ENCODE peak calls at places on chromosomes 16 and 17, in ten cellular contexts. One of them, this sample, is unnamed.

GRCh38 chr16:87086575-87086974 is 230.6 kb downstream of the C16orf95 start:
- DNase-seq in AG04450: no peak
- DNase-seq in neural progenitor cell: no peak
- DNase-seq in cardiac septum: no peak
- DNase-seq in Daoy: peak; percentile 18
- DNase-seq in smooth muscle cell of the brain vasculature: no peak
- DNase-seq in C1 segment of cervical spinal cord: no peak
- DNase-seq in H54: peak; percentile 25
- DNase-seq in fibroblast of villous mesenchyme: no peak
- DNase-seq in activated T-cell treated with anti-CD3 and anti-CD28 coated beads, Interleukin-2, amount 50 U/mL, for 72 hours: no peak
- DNase-seq in this sample: no peak

GRCh38 chr17:79002291-79002690 is 7.3 kb downstream of the CANT1 start:
- DNase-seq in C1 segment of cervical spinal cord: no peak
- DNase-seq in activated T-cell treated with anti-CD3 and anti-CD28 coated beads, Interleukin-2, amount 50 U/mL, for 72 hours: no peak
- DNase-seq in H54: no peak
- DNase-seq in Daoy: no peak
- DNase-seq in neural progenitor cell: no peak
- DNase-seq in fibroblast of villous mesenchyme: no peak
- DNase-seq in smooth muscle cell of the brain vasculature: no peak
- DNase-seq in AG04450: no peak
- DNase-seq in cardiac septum: peak; percentile 47
- DNase-seq in this sample: no peak

GRCh38 chr17:50476545-50477315 is 1.9 kb upstream of the RSAD1 start:
- DNase-seq in neural progenitor cell: peak; percentile 16
- DNase-seq in Daoy: no peak
- DNase-seq in fibroblast of villous mesenchyme: no peak
- DNase-seq in cardiac septum: no peak
- DNase-seq in AG04450: no peak
- DNase-seq in activated T-cell treated with anti-CD3 and anti-CD28 coated beads, Interleukin-2, amount 50 U/mL, for 72 hours: no peak
- DNase-seq in C1 segment of cervical spinal cord: no peak
- DNase-seq in smooth muscle cell of the brain vasculature: no peak
- DNase-seq in H54: no peak
- DNase-seq in this sample: peak; percentile 20

GRCh38 chr17:72121164-72122001 is 563 bp downstream of the SOX9 start:
- DNase-seq in AG04450: no peak
- DNase-seq in neural progenitor cell: peak; percentile 71
- DNase-seq in H54: peak; percentile 49
- DNase-seq in cardiac septum: no peak
- DNase-seq in Daoy: peak; percentile 73
- DNase-seq in activated T-cell treated with anti-CD3 and anti-CD28 coated beads, Interleukin-2, amount 50 U/mL, for 72 hours: no peak
- DNase-seq in fibroblast of villous mesenchyme: peak; percentile 74
- DNase-seq in C1 segment of cervical spinal cord: no peak
- DNase-seq in smooth muscle cell of the brain vasculature: no peak
- DNase-seq in this sample: peak; percentile 78

GRCh38 chr17:69175812-69176517 is 34.3 kb upstream of the ABCA6 start:
- DNase-seq in C1 segment of cervical spinal cord: no peak
- DNase-seq in neural progenitor cell: no peak
- DNase-seq in H54: no peak
- DNase-seq in activated T-cell treated with anti-CD3 and anti-CD28 coated beads, Interleukin-2, amount 50 U/mL, for 72 hours: no peak
- DNase-seq in cardiac septum: no peak
- DNase-seq in fibroblast of villous mesenchyme: peak; percentile 85
- DNase-seq in AG04450: peak; percentile 34
- DNase-seq in Daoy: peak; percentile 84
- DNase-seq in smooth muscle cell of the brain vasculature: peak; percentile 31
- DNase-seq in this sample: no peak

GRCh38 chr16:4891097-4891885 is 44.0 kb downstream of the UBN1 start:
- DNase-seq in AG04450: no peak
- DNase-seq in Daoy: no peak
- DNase-seq in cardiac septum: no peak
- DNase-seq in C1 segment of cervical spinal cord: no peak
- DNase-seq in activated T-cell treated with anti-CD3 and anti-CD28 coated beads, Interleukin-2, amount 50 U/mL, for 72 hours: no peak
- DNase-seq in neural progenitor cell: no peak
- DNase-seq in smooth muscle cell of the brain vasculature: no peak
- DNase-seq in H54: no peak
- DNase-seq in fibroblast of villous mesenchyme: no peak
- DNase-seq in this sample: no peak

GRCh38 chr16:27690604-27691003 is 140.7 kb downstream of the KATNIP start:
- DNase-seq in H54: peak; percentile 48
- DNase-seq in cardiac septum: peak; percentile 35
- DNase-seq in neural progenitor cell: peak; percentile 47
- DNase-seq in AG04450: no peak
- DNase-seq in Daoy: peak; percentile 50
- DNase-seq in smooth muscle cell of the brain vasculature: no peak
- DNase-seq in activated T-cell treated with anti-CD3 and anti-CD28 coated beads, Interleukin-2, amount 50 U/mL, for 72 hours: peak; percentile 11
- DNase-seq in C1 segment of cervical spinal cord: no peak
- DNase-seq in fibroblast of villous mesenchyme: peak; percentile 38
- DNase-seq in this sample: peak; percentile 14

GRCh38 chr16:21663889-21664647 is at the start of gene OTOA:
- DNase-seq in AG04450: no peak
- DNase-seq in neural progenitor cell: peak; percentile 46
- DNase-seq in Daoy: no peak
- DNase-seq in smooth muscle cell of the brain vasculature: no peak
- DNase-seq in cardiac septum: no peak
- DNase-seq in fibroblast of villous mesenchyme: no peak
- DNase-seq in H54: no peak
- DNase-seq in activated T-cell treated with anti-CD3 and anti-CD28 coated beads, Interleukin-2, amount 50 U/mL, for 72 hours: peak; percentile 39
- DNase-seq in C1 segment of cervical spinal cord: no peak
- DNase-seq in this sample: peak; percentile 61

GRCh38 chr16:77383606-77384187 is 51.1 kb downstream of the ADAMTS18 start:
- DNase-seq in cardiac septum: no peak
- DNase-seq in C1 segment of cervical spinal cord: no peak
- DNase-seq in neural progenitor cell: no peak
- DNase-seq in activated T-cell treated with anti-CD3 and anti-CD28 coated beads, Interleukin-2, amount 50 U/mL, for 72 hours: no peak
- DNase-seq in Daoy: no peak
- DNase-seq in smooth muscle cell of the brain vasculature: no peak
- DNase-seq in AG04450: no peak
- DNase-seq in H54: no peak
- DNase-seq in fibroblast of villous mesenchyme: no peak
- DNase-seq in this sample: no peak

GRCh38 chr17:31533546-31534155 is 142.2 kb downstream of the RAB11FIP4 start:
- DNase-seq in activated T-cell treated with anti-CD3 and anti-CD28 coated beads, Interleukin-2, amount 50 U/mL, for 72 hours: peak; percentile 36
- DNase-seq in C1 segment of cervical spinal cord: no peak
- DNase-seq in Daoy: peak; percentile 90
- DNase-seq in neural progenitor cell: peak; percentile 66
- DNase-seq in H54: peak; percentile 78
- DNase-seq in AG04450: peak; percentile 64
- DNase-seq in smooth muscle cell of the brain vasculature: no peak
- DNase-seq in fibroblast of villous mesenchyme: peak; percentile 60
- DNase-seq in cardiac septum: no peak
- DNase-seq in this sample: peak; percentile 58

GRCh38 chr17:63700528-63701441 is 860 bp upstream of the LIMD2 start:
- DNase-seq in Daoy: no peak
- DNase-seq in fibroblast of villous mesenchyme: peak; percentile 45
- DNase-seq in H54: no peak
- DNase-seq in smooth muscle cell of the brain vasculature: no peak
- DNase-seq in AG04450: no peak
- DNase-seq in cardiac septum: peak; percentile 90
- DNase-seq in activated T-cell treated with anti-CD3 and anti-CD28 coated beads, Interleukin-2, amount 50 U/mL, for 72 hours: peak; percentile 66
- DNase-seq in C1 segment of cervical spinal cord: peak; percentile 24
- DNase-seq in neural progenitor cell: peak; percentile 74
- DNase-seq in this sample: peak; percentile 84

GRCh38 chr17:81329279-81329926 is 34.3 kb upstream of the SLC38A10 start:
- DNase-seq in smooth muscle cell of the brain vasculature: no peak
- DNase-seq in activated T-cell treated with anti-CD3 and anti-CD28 coated beads, Interleukin-2, amount 50 U/mL, for 72 hours: no peak
- DNase-seq in neural progenitor cell: peak; percentile 65
- DNase-seq in AG04450: peak; percentile 60
- DNase-seq in fibroblast of villous mesenchyme: peak; percentile 94
- DNase-seq in H54: peak; percentile 99
- DNase-seq in cardiac septum: peak; percentile 87
- DNase-seq in Daoy: peak; percentile 98
- DNase-seq in C1 segment of cervical spinal cord: no peak
- DNase-seq in this sample: peak; percentile 92

GRCh38 chr16:31487720-31488629 is 5.1 kb downstream of the SLC5A2 start:
- DNase-seq in neural progenitor cell: peak; percentile 76
- DNase-seq in activated T-cell treated with anti-CD3 and anti-CD28 coated beads, Interleukin-2, amount 50 U/mL, for 72 hours: peak; percentile 76
- DNase-seq in smooth muscle cell of the brain vasculature: no peak
- DNase-seq in cardiac septum: no peak
- DNase-seq in AG04450: no peak
- DNase-seq in C1 segment of cervical spinal cord: no peak
- DNase-seq in fibroblast of villous mesenchyme: peak; percentile 46
- DNase-seq in H54: no peak
- DNase-seq in Daoy: peak; percentile 54
- DNase-seq in this sample: peak; percentile 88

GRCh38 chr16:1845985-1846384 is 19.0 kb downstream of the FAHD1 start:
- DNase-seq in fibroblast of villous mesenchyme: no peak
- DNase-seq in C1 segment of cervical spinal cord: no peak
- DNase-seq in neural progenitor cell: no peak
- DNase-seq in Daoy: no peak
- DNase-seq in smooth muscle cell of the brain vasculature: no peak
- DNase-seq in cardiac septum: no peak
- DNase-seq in activated T-cell treated with anti-CD3 and anti-CD28 coated beads, Interleukin-2, amount 50 U/mL, for 72 hours: no peak
- DNase-seq in H54: no peak
- DNase-seq in AG04450: no peak
- DNase-seq in this sample: no peak

GRCh38 chr16:67028167-67028554 is 788 bp upstream of the CBFB start:
- DNase-seq in activated T-cell treated with anti-CD3 and anti-CD28 coated beads, Interleukin-2, amount 50 U/mL, for 72 hours: no peak
- DNase-seq in cardiac septum: no peak
- DNase-seq in neural progenitor cell: no peak
- DNase-seq in AG04450: no peak
- DNase-seq in H54: no peak
- DNase-seq in fibroblast of villous mesenchyme: no peak
- DNase-seq in smooth muscle cell of the brain vasculature: no peak
- DNase-seq in Daoy: no peak
- DNase-seq in C1 segment of cervical spinal cord: no peak
- DNase-seq in this sample: peak; percentile 15

GRCh38 chr16:88854306-88855111 is 2.2 kb downstream of the GALNS start:
- DNase-seq in AG04450: no peak
- DNase-seq in activated T-cell treated with anti-CD3 and anti-CD28 coated beads, Interleukin-2, amount 50 U/mL, for 72 hours: peak; percentile 36
- DNase-seq in fibroblast of villous mesenchyme: no peak
- DNase-seq in C1 segment of cervical spinal cord: no peak
- DNase-seq in cardiac septum: no peak
- DNase-seq in H54: no peak
- DNase-seq in smooth muscle cell of the brain vasculature: no peak
- DNase-seq in neural progenitor cell: no peak
- DNase-seq in Daoy: no peak
- DNase-seq in this sample: no peak

GRCh38 chr17:63974594-63975192 is 2.0 kb upstream of the SCN4A start:
- DNase-seq in cardiac septum: no peak
- DNase-seq in C1 segment of cervical spinal cord: no peak
- DNase-seq in activated T-cell treated with anti-CD3 and anti-CD28 coated beads, Interleukin-2, amount 50 U/mL, for 72 hours: no peak
- DNase-seq in fibroblast of villous mesenchyme: no peak
- DNase-seq in neural progenitor cell: no peak
- DNase-seq in Daoy: peak; percentile 88
- DNase-seq in AG04450: no peak
- DNase-seq in H54: peak; percentile 94
- DNase-seq in smooth muscle cell of the brain vasculature: no peak
- DNase-seq in this sample: no peak

GRCh38 chr17:77867976-77868713 is 90.4 kb upstream of the TNRC6C start:
- DNase-seq in Daoy: no peak
- DNase-seq in neural progenitor cell: no peak
- DNase-seq in activated T-cell treated with anti-CD3 and anti-CD28 coated beads, Interleukin-2, amount 50 U/mL, for 72 hours: no peak
- DNase-seq in cardiac septum: no peak
- DNase-seq in C1 segment of cervical spinal cord: no peak
- DNase-seq in smooth muscle cell of the brain vasculature: no peak
- DNase-seq in AG04450: no peak
- DNase-seq in H54: no peak
- DNase-seq in fibroblast of villous mesenchyme: no peak
- DNase-seq in this sample: no peak

GRCh38 chr17:57092171-57092570 is 7.1 kb downstream of the AKAP1 start:
- DNase-seq in smooth muscle cell of the brain vasculature: no peak
- DNase-seq in cardiac septum: no peak
- DNase-seq in fibroblast of villous mesenchyme: peak; percentile 24
- DNase-seq in AG04450: peak; percentile 39
- DNase-seq in neural progenitor cell: no peak
- DNase-seq in activated T-cell treated with anti-CD3 and anti-CD28 coated beads, Interleukin-2, amount 50 U/mL, for 72 hours: no peak
- DNase-seq in H54: no peak
- DNase-seq in C1 segment of cervical spinal cord: no peak
- DNase-seq in Daoy: no peak
- DNase-seq in this sample: no peak

GRCh38 chr17:47117386-47117785 is 71.7 kb downstream of the CDC27 start:
- DNase-seq in AG04450: no peak
- DNase-seq in Daoy: no peak
- DNase-seq in smooth muscle cell of the brain vasculature: no peak
- DNase-seq in H54: no peak
- DNase-seq in activated T-cell treated with anti-CD3 and anti-CD28 coated beads, Interleukin-2, amount 50 U/mL, for 72 hours: no peak
- DNase-seq in neural progenitor cell: no peak
- DNase-seq in cardiac septum: no peak
- DNase-seq in C1 segment of cervical spinal cord: no peak
- DNase-seq in fibroblast of villous mesenchyme: no peak
- DNase-seq in this sample: no peak

GRCh38 chr17:75896360-75897075 is at the start of gene TRIM65:
- DNase-seq in activated T-cell treated with anti-CD3 and anti-CD28 coated beads, Interleukin-2, amount 50 U/mL, for 72 hours: peak; percentile 86
- DNase-seq in cardiac septum: peak; percentile 92
- DNase-seq in Daoy: peak; percentile 88
- DNase-seq in fibroblast of villous mesenchyme: peak; percentile 76
- DNase-seq in neural progenitor cell: peak; percentile 91
- DNase-seq in AG04450: no peak
- DNase-seq in smooth muscle cell of the brain vasculature: no peak
- DNase-seq in H54: peak; percentile 92
- DNase-seq in C1 segment of cervical spinal cord: peak; percentile 66
- DNase-seq in this sample: peak; percentile 90

GRCh38 chr16:88456356-88457292 is 3.5 kb downstream of the ZFPM1 start:
- DNase-seq in AG04450: no peak
- DNase-seq in fibroblast of villous mesenchyme: no peak
- DNase-seq in C1 segment of cervical spinal cord: no peak
- DNase-seq in H54: no peak
- DNase-seq in Daoy: peak; percentile 29
- DNase-seq in cardiac septum: no peak
- DNase-seq in activated T-cell treated with anti-CD3 and anti-CD28 coated beads, Interleukin-2, amount 50 U/mL, for 72 hours: peak; percentile 77
- DNase-seq in smooth muscle cell of the brain vasculature: no peak
- DNase-seq in neural progenitor cell: no peak
- DNase-seq in this sample: no peak

GRCh38 chr17:47945529-47946508 is 4.4 kb downstream of the PNPO start:
- DNase-seq in AG04450: no peak
- DNase-seq in Daoy: no peak
- DNase-seq in smooth muscle cell of the brain vasculature: no peak
- DNase-seq in C1 segment of cervical spinal cord: peak; percentile 11
- DNase-seq in H54: no peak
- DNase-seq in cardiac septum: no peak
- DNase-seq in activated T-cell treated with anti-CD3 and anti-CD28 coated beads, Interleukin-2, amount 50 U/mL, for 72 hours: no peak
- DNase-seq in fibroblast of villous mesenchyme: no peak
- DNase-seq in neural progenitor cell: no peak
- DNase-seq in this sample: no peak

GRCh38 chr17:29929006-29929543 is 953 bp downstream of the SSH2 start:
- DNase-seq in neural progenitor cell: peak; percentile 35
- DNase-seq in AG04450: no peak
- DNase-seq in smooth muscle cell of the brain vasculature: no peak
- DNase-seq in cardiac septum: no peak
- DNase-seq in H54: no peak
- DNase-seq in Daoy: peak; percentile 41
- DNase-seq in activated T-cell treated with anti-CD3 and anti-CD28 coated beads, Interleukin-2, amount 50 U/mL, for 72 hours: peak; percentile 32
- DNase-seq in C1 segment of cervical spinal cord: no peak
- DNase-seq in fibroblast of villous mesenchyme: peak; percentile 42
- DNase-seq in this sample: peak; percentile 78

GRCh38 chr17:79218175-79218824 is 143.7 kb downstream of the ENGASE start:
- DNase-seq in fibroblast of villous mesenchyme: no peak
- DNase-seq in cardiac septum: no peak
- DNase-seq in H54: no peak
- DNase-seq in neural progenitor cell: no peak
- DNase-seq in C1 segment of cervical spinal cord: no peak
- DNase-seq in activated T-cell treated with anti-CD3 and anti-CD28 coated beads, Interleukin-2, amount 50 U/mL, for 72 hours: no peak
- DNase-seq in Daoy: no peak
- DNase-seq in AG04450: no peak
- DNase-seq in smooth muscle cell of the brain vasculature: no peak
- DNase-seq in this sample: no peak

GRCh38 chr16:17939723-17940122 is 396.8 kb downstream of the NPIPA8 start:
- DNase-seq in Daoy: no peak
- DNase-seq in activated T-cell treated with anti-CD3 and anti-CD28 coated beads, Interleukin-2, amount 50 U/mL, for 72 hours: no peak
- DNase-seq in H54: no peak
- DNase-seq in smooth muscle cell of the brain vasculature: no peak
- DNase-seq in neural progenitor cell: no peak
- DNase-seq in fibroblast of villous mesenchyme: no peak
- DNase-seq in cardiac septum: no peak
- DNase-seq in C1 segment of cervical spinal cord: no peak
- DNase-seq in AG04450: no peak
- DNase-seq in this sample: peak; percentile 5

GRCh38 chr16:88584676-88585075 is 14.5 kb downstream of the ZC3H18 start:
- DNase-seq in fibroblast of villous mesenchyme: no peak
- DNase-seq in C1 segment of cervical spinal cord: no peak
- DNase-seq in H54: no peak
- DNase-seq in activated T-cell treated with anti-CD3 and anti-CD28 coated beads, Interleukin-2, amount 50 U/mL, for 72 hours: no peak
- DNase-seq in cardiac septum: no peak
- DNase-seq in neural progenitor cell: no peak
- DNase-seq in Daoy: no peak
- DNase-seq in AG04450: no peak
- DNase-seq in smooth muscle cell of the brain vasculature: no peak
- DNase-seq in this sample: no peak

GRCh38 chr17:7555320-7555948 is 3.1 kb upstream of the TNFSF13 start:
- DNase-seq in AG04450: no peak
- DNase-seq in fibroblast of villous mesenchyme: no peak
- DNase-seq in smooth muscle cell of the brain vasculature: no peak
- DNase-seq in neural progenitor cell: no peak
- DNase-seq in cardiac septum: no peak
- DNase-seq in C1 segment of cervical spinal cord: no peak
- DNase-seq in activated T-cell treated with anti-CD3 and anti-CD28 coated beads, Interleukin-2, amount 50 U/mL, for 72 hours: no peak
- DNase-seq in Daoy: no peak
- DNase-seq in H54: no peak
- DNase-seq in this sample: no peak